ENCODE peak calls at places on chromosome 6, in four cellular contexts. One of them, this sample, is unnamed.
A peak's percentile ranks its signal among the peaks of the same experiment; 100 is the strongest.

GRCh38 chr6:147936703-147937102 is 405.9 kb upstream of the SASH1 start:
- DNase-seq in mesendoderm: no peak
- DNase-seq in IMR-90: no peak
- DNase-seq in H1: no peak
- DNase-seq in this sample: no peak

GRCh38 chr6:160261991-160262718 is 3.5 kb upstream of the SLC22A2 start:
- DNase-seq in mesendoderm: peak; percentile 76
- DNase-seq in IMR-90: no peak
- DNase-seq in H1: no peak
- DNase-seq in this sample: peak; percentile 47

GRCh38 chr6:170112583-170112860 is 178.4 kb downstream of the DLL1 start:
- DNase-seq in mesendoderm: no peak
- DNase-seq in IMR-90: no peak
- DNase-seq in H1: no peak
- DNase-seq in this sample: no peak

GRCh38 chr6:42086046-42086664 is 35.8 kb downstream of the TAF8 start:
- DNase-seq in mesendoderm: peak; percentile 44
- DNase-seq in IMR-90: no peak
- DNase-seq in H1: no peak
- DNase-seq in this sample: no peak

GRCh38 chr6:27334141-27334540 is 22.1 kb upstream of the POM121L2 start:
- DNase-seq in mesendoderm: no peak
- DNase-seq in IMR-90: no peak
- DNase-seq in H1: no peak
- DNase-seq in this sample: no peak

GRCh38 chr6:153424719-153425400 is 293.8 kb upstream of the RGS17 start:
- DNase-seq in mesendoderm: no peak
- DNase-seq in IMR-90: no peak
- DNase-seq in H1: no peak
- DNase-seq in this sample: no peak

GRCh38 chr6:43978473-43979360 is 148.5 kb downstream of the MRPL14 start:
- DNase-seq in mesendoderm: no peak
- DNase-seq in IMR-90: peak; percentile 43
- DNase-seq in H1: no peak
- DNase-seq in this sample: peak; percentile 26

GRCh38 chr6:105882833-105883232 is 203.3 kb upstream of the PRDM1 start:
- DNase-seq in mesendoderm: no peak
- DNase-seq in IMR-90: peak; percentile 44
- DNase-seq in H1: no peak
- DNase-seq in this sample: no peak

GRCh38 chr6:133377219-133377618 is 136.1 kb downstream of the EYA4 start:
- DNase-seq in mesendoderm: no peak
- DNase-seq in IMR-90: no peak
- DNase-seq in H1: no peak
- DNase-seq in this sample: no peak

GRCh38 chr6:126361832-126362231 is 21.9 kb downstream of the CENPW start:
- DNase-seq in mesendoderm: no peak
- DNase-seq in IMR-90: no peak
- DNase-seq in H1: no peak
- DNase-seq in this sample: no peak

GRCh38 chr6:157453978-157454377 is 73.0 kb downstream of the ZDHHC14 start:
- DNase-seq in mesendoderm: no peak
- DNase-seq in IMR-90: no peak
- DNase-seq in H1: no peak
- DNase-seq in this sample: no peak

GRCh38 chr6:157457787-157458186 is 76.8 kb downstream of the ZDHHC14 start:
- DNase-seq in mesendoderm: no peak
- DNase-seq in IMR-90: no peak
- DNase-seq in H1: no peak
- DNase-seq in this sample: no peak

GRCh38 chr6:157455028-157455714 is 74.2 kb downstream of the ZDHHC14 start:
- DNase-seq in mesendoderm: no peak
- DNase-seq in IMR-90: no peak
- DNase-seq in H1: no peak
- DNase-seq in this sample: no peak

GRCh38 chr6:157456524-157456829 is 75.5 kb downstream of the ZDHHC14 start:
- DNase-seq in mesendoderm: no peak
- DNase-seq in IMR-90: no peak
- DNase-seq in H1: no peak
- DNase-seq in this sample: no peak

DNA sequence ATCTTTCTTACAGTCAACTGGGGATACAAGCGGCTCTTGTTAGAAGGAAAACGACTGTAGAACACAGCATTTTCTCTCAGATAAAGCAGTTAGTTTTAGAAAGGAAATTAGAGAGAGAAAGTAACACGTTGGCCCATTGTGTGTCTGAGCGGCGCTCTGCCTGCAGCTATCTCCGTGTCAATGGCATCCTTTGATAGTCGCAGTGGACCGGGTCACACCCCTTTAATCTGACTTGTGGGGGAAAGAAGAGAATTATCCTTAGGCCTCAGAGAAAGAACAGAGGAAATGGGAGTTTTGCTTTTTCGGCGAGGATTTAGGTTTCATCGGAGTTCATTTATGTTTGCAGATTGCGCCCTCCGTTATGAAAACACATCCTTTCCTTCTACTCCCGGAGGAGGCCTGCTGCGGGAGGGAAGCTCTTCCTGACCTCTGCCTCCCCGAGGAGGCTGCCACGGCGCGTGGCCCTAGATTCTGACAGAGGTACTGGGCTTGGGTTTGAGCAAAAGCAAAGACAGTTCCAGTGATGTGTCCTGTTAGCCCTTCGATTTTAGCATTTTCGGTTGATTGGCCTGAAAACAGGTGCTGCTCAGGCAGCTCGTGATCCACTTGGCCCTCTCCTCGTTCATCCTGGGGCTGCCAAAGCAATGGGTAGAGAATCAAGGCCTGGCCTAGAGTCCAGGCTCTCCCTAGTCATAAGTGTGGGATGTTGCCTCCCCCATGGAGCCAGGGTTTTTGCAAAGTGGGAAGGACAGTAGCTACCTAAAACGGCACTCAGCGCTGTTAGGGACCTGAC is 74.9 kb downstream of the ZDHHC14 start:
- DNase-seq in mesendoderm: no peak
- DNase-seq in IMR-90: no peak
- DNase-seq in H1: no peak
- DNase-seq in this sample: no peak
- H3K56ac ChIP-seq in mesendoderm: no peak overlapping the region
- H3K56ac ChIP-seq in IMR-90: no peak overlapping the region
- H3K56ac ChIP-seq in H1: no peak overlapping the region
- H3K56ac ChIP-seq in this sample: no peak overlapping the region

GRCh38 chr6:75499640-75500039 is 6.0 kb upstream of the FILIP1 start:
- DNase-seq in mesendoderm: no peak
- DNase-seq in IMR-90: no peak
- DNase-seq in H1: no peak
- DNase-seq in this sample: no peak
- H3K56ac ChIP-seq in mesendoderm: no peak overlapping the region
- H3K56ac ChIP-seq in IMR-90: no peak overlapping the region
- H3K56ac ChIP-seq in H1: no peak overlapping the region
- H3K56ac ChIP-seq in this sample: no peak overlapping the region

GRCh38 chr6:90467546-90467945 is 119.3 kb downstream of the MAP3K7 start:
- DNase-seq in mesendoderm: no peak
- DNase-seq in IMR-90: no peak
- DNase-seq in H1: no peak
- DNase-seq in this sample: no peak

GRCh38 chr6:90468080-90468479 is 118.8 kb downstream of the MAP3K7 start:
- DNase-seq in mesendoderm: peak; percentile 27
- DNase-seq in IMR-90: peak; percentile 60
- DNase-seq in H1: no peak
- DNase-seq in this sample: no peak

GRCh38 chr6:90469906-90470305 is 117.0 kb downstream of the MAP3K7 start:
- DNase-seq in mesendoderm: no peak
- DNase-seq in IMR-90: no peak
- DNase-seq in H1: no peak
- DNase-seq in this sample: no peak

GRCh38 chr6:90471297-90471696 is 115.6 kb downstream of the MAP3K7 start:
- DNase-seq in mesendoderm: no peak
- DNase-seq in IMR-90: no peak
- DNase-seq in H1: no peak
- DNase-seq in this sample: no peak

DNA sequence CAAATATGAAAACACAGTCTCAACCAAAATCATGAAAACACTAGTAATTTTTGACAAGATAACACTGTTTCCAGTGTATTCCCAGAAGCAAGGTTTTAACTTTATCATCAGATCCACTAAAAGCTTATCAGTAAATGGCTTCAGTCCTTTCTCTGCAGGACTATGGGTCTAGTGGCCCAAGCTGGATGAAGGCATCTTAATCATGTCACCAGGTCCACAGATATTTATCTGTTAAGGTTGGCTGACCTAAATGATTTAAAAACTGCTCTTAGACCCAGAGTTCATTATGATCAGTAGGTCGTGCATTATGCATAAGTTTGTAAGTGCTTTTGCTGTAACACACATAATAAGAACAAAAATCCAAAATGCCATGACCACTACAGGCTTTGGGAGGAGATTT is 118.0 kb downstream of the MAP3K7 start:
- DNase-seq in mesendoderm: no peak
- DNase-seq in IMR-90: no peak
- DNase-seq in H1: no peak
- DNase-seq in this sample: no peak
- H3K56ac ChIP-seq in mesendoderm: no peak overlapping the region
- H3K56ac ChIP-seq in IMR-90: no peak overlapping the region
- H3K56ac ChIP-seq in H1: no peak overlapping the region
- H3K56ac ChIP-seq in this sample: no peak overlapping the region

DNA sequence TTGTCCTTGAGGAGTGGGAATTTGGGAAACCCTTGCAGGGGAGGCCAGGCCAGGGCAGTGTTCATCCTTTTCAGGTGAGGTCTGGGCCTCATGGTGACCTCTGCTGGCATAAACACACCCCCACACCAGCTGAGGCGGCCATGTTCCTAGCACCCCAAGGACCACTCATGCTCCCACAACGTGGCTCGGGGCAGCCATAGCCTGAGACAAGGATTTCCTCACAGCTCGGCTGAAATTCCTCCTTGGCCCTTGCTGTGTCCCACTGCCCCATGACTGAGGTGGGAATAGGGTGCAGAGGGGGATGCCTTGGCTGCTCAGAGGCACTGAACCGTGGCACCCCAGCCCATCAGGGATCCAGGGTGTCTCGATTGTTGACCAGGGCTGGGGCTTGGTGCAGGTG is 27.3 kb upstream of the SPDEF start:
- DNase-seq in mesendoderm: no peak
- DNase-seq in IMR-90: no peak
- DNase-seq in H1: no peak
- DNase-seq in this sample: no peak
- H3K56ac ChIP-seq in mesendoderm: no peak overlapping the region
- H3K56ac ChIP-seq in IMR-90: no peak overlapping the region
- H3K56ac ChIP-seq in H1: no peak overlapping the region
- H3K56ac ChIP-seq in this sample: no peak overlapping the region

DNA sequence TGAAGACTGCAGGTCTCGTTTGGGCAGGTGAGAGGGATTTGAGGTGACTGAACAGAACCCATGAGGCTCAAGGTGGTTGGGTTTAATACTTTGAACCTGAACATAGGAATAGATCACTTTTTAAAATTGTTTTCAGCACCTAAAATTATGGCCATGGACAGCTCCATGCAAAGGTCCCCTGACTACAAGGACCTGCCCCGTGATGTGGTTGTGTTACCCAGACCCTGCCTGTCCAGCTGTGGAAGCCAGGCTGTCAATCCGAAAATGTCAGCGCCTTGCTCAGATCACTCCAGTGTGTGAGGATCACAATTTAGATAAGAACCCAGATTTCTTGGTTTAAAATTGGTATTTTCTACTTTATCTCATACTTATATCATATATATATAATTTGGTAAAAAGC is 23.8 kb upstream of the RPS6KA2 start:
- DNase-seq in mesendoderm: no peak
- DNase-seq in IMR-90: no peak
- DNase-seq in H1: no peak
- DNase-seq in this sample: no peak
- H3K56ac ChIP-seq in mesendoderm: no peak overlapping the region
- H3K56ac ChIP-seq in IMR-90: no peak overlapping the region
- H3K56ac ChIP-seq in H1: no peak overlapping the region
- H3K56ac ChIP-seq in this sample: no peak overlapping the region

DNA sequence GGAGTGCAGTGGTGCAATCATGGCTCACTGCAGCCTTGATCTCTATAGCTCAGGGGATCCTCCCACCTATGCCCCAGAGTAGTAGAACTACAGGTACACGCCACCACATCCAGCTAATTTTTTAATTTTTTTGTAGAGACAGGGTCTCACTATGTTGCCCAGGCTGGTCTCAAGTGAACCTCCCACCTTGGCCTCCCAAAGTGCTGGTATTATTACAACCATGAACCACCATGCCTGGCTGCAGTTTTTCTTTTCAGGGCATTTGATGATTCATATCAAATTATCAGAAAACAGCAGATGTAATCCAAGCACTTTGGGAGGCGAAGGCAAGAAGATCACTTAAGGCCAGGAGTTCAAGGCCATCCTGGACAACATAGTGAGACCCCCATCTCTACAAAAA is 88.4 kb upstream of the JARID2 start:
- DNase-seq in mesendoderm: no peak
- DNase-seq in IMR-90: no peak
- DNase-seq in H1: no peak
- DNase-seq in this sample: no peak
- H3K56ac ChIP-seq in mesendoderm: no peak overlapping the region
- H3K56ac ChIP-seq in IMR-90: no peak overlapping the region
- H3K56ac ChIP-seq in H1: no peak overlapping the region
- H3K56ac ChIP-seq in this sample: no peak overlapping the region

GRCh38 chr6:29611426-29611825 is 21.6 kb downstream of the GABBR1 start:
- DNase-seq in mesendoderm: no peak
- DNase-seq in IMR-90: no peak
- DNase-seq in H1: no peak
- DNase-seq in this sample: no peak
- H3K56ac ChIP-seq in mesendoderm: no peak overlapping the region
- H3K56ac ChIP-seq in IMR-90: no peak overlapping the region
- H3K56ac ChIP-seq in H1: no peak overlapping the region
- H3K56ac ChIP-seq in this sample: no peak overlapping the region

DNA sequence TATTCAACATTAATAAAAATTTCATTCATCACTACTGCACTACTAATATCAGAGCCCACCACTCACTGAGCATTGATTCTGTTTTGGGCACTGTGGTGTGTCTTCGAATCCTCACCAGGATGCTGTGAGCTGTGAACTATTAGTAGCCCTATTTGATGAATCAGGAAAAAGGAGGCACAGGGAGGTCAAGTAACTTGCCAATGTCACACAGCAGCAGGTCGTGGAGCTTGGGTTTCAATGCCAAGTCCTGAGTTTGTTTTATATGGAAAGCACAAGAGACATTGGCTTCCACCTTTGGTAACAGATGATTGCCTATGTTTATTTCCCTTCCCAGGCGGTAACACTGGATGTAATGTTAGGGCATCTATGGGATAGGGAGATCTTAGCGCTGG is 15.0 kb downstream of the NQO2 start:
- DNase-seq in mesendoderm: no peak
- DNase-seq in IMR-90: no peak
- DNase-seq in H1: no peak
- DNase-seq in this sample: no peak
- H3K56ac ChIP-seq in mesendoderm: no peak overlapping the region
- H3K56ac ChIP-seq in IMR-90: no peak overlapping the region
- H3K56ac ChIP-seq in H1: no peak overlapping the region
- H3K56ac ChIP-seq in this sample: no peak overlapping the region

This sample was measured in H9.